ENCODE peak calls at places on chromosomes 6 and 20, in ten cellular contexts. C, A, V, K, R, B, H, O, F and E are unnamed samples.

GRCh38 chr6:168053086-168053956 is 25.7 kb downstream of the FRMD1 start:
- DNase-seq in C (no peak), A (no peak), V (no peak), K (no peak), R (no peak), B (no peak), H (no peak), O (no peak), F (no peak), E (no peak)

GRCh38 chr6:140480852-140481251 is 1106.4 kb upstream of the CITED2 start:
- DNase-seq in C (no peak), A (peak; percentile 61), V (no peak), K (no peak), R (peak; percentile 45), B (no peak), H (peak; percentile 26), O (no peak), F (peak; percentile 86), E (peak; percentile 72)

GRCh38 chr20:11047559-11047958 is 373.8 kb upstream of the JAG1 start:
- DNase-seq in C (no peak), A (peak; percentile 12), V (no peak), K (no peak), R (peak; percentile 82), B (peak; percentile 81), H (no peak), O (no peak), F (peak; percentile 6), E (no peak)

GRCh38 chr6:75204222-75204958 is 1.5 kb downstream of the COL12A1 start:
- DNase-seq in C (peak; percentile 79), A (peak; percentile 97), V (peak; percentile 65), K (no peak), R (peak; percentile 92), B (peak; percentile 83), H (peak; percentile 82), O (peak; percentile 89), F (peak; percentile 97), E (peak; percentile 97)

GRCh38 chr6:52284131-52284459 is 447 bp downstream of the MCM3 start:
- DNase-seq in C (no peak), A (no peak), V (peak; percentile 70), K (no peak), R (peak; percentile 25), B (no peak), H (peak; percentile 40), O (peak; percentile 67), F (no peak), E (peak; percentile 31)

GRCh38 chr6:126788961-126789365 is 329.5 kb upstream of the RSPO3 start:
- DNase-seq in C (no peak), A (no peak), V (no peak), K (no peak), R (no peak), B (no peak), H (no peak), O (no peak), F (peak; percentile 83), E (no peak)

GRCh38 chr20:50297498-50298348 is 107.1 kb downstream of the CEBPB start:
- DNase-seq in C (no peak), A (no peak), V (no peak), K (no peak), R (no peak), B (no peak), H (no peak), O (no peak), F (no peak), E (no peak)

GRCh38 chr6:66599541-66599940 is 892.5 kb upstream of the EYS start:
- DNase-seq in C (no peak), A (no peak), V (no peak), K (no peak), R (no peak), B (no peak), H (no peak), O (no peak), F (no peak), E (no peak)

GRCh38 chr6:131116755-131117360 is 18.4 kb upstream of the AKAP7 start:
- DNase-seq in C (peak; percentile 53), A (peak; percentile 80), V (no peak), K (no peak), R (peak; percentile 44), B (peak; percentile 37), H (no peak), O (peak; percentile 50), F (peak; percentile 79), E (peak; percentile 78)

GRCh38 chr6:170290306-170291128 is at the start of gene DLL1:
- DNase-seq in C (no peak), A (peak; percentile 37), V (peak; percentile 62), K (no peak), R (peak; percentile 37), B (peak; percentile 72), H (peak; percentile 67), O (peak; percentile 49), F (peak; percentile 28), E (peak; percentile 46)

GRCh38 chr6:132007474-132008190 is 56.5 kb upstream of the CCN2 start:
- DNase-seq in C (peak; percentile 27), A (peak; percentile 33), V (no peak), K (no peak), R (peak; percentile 46), B (peak; percentile 61), H (no peak), O (no peak), F (peak; percentile 59), E (peak; percentile 81)

DNA sequence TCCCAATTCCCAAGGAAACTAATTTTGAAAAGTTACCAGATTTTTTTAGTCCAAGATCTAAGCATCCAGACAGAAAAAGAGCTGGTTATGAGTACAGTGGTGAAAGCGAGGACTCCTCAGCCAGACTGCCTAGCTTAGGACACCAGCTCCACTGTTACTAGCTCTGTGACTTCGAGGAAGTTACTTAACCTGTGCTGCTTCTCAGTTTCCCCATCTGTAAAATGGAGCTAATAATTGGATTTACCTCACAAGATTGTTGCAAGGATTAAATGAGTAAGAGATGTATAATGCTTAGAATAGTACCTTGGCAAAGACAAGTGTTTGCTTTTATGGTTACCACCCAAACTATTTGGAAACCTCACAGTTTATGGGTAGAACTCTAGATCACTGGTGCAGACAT is 1.1 kb downstream of the NT5DC1 start:
- DNase-seq in C (no peak), A (no peak), V (no peak), K (no peak), R (no peak), B (no peak), H (no peak), O (no peak), F (no peak), E (no peak)
- H3K4me3 ChIP-seq in C (peak overlapping the region; percentile 87), A (peak overlapping the region; percentile 73), V (peak overlapping the region; percentile 84), K (peak overlapping the region; percentile 84), R (peak overlapping the region; percentile 78), B (peak overlapping the region; percentile 88), H (peak overlapping the region; percentile 90), O (peak overlapping the region; percentile 97), F (peak overlapping the region; percentile 84), E (peak overlapping the region; percentile 83)

GRCh38 chr20:61975411-61975810 is 90.3 kb downstream of the TAF4 start:
- DNase-seq in C (no peak), A (no peak), V (no peak), K (no peak), R (no peak), B (no peak), H (no peak), O (no peak), F (no peak), E (no peak)

GRCh38 chr20:61972910-61973508 is 92.7 kb downstream of the TAF4 start:
- DNase-seq in C (no peak), A (no peak), V (no peak), K (no peak), R (no peak), B (no peak), H (no peak), O (no peak), F (no peak), E (no peak)

GRCh38 chr20:61974357-61974665 is 91.4 kb downstream of the TAF4 start:
- DNase-seq in C (no peak), A (no peak), V (no peak), K (no peak), R (no peak), B (no peak), H (no peak), O (no peak), F (no peak), E (no peak)

GRCh38 chr20:61976275-61976649 is 89.4 kb downstream of the TAF4 start:
- DNase-seq in C (no peak), A (no peak), V (no peak), K (no peak), R (no peak), B (no peak), H (no peak), O (no peak), F (no peak), E (no peak)

GRCh38 chr20:61973515-61974356 is 91.9 kb downstream of the TAF4 start:
- DNase-seq in C (no peak), A (no peak), V (no peak), K (no peak), R (no peak), B (no peak), H (no peak), O (no peak), F (no peak), E (no peak)
- TF ChIP-seq CTCF in C (no peak), A (no peak), V (no peak), K (no peak), R (no peak), B (no peak), H (no peak), O (no peak), F (no peak), E (no peak)

GRCh38 chr20:36849333-36850065 is 26.4 kb upstream of the TLDC2 start:
- DNase-seq in C (no peak), A (no peak), V (no peak), K (no peak), R (no peak), B (no peak), H (no peak), O (no peak), F (no peak), E (no peak)

GRCh38 chr20:36852187-36852586 is 23.8 kb upstream of the TLDC2 start:
- DNase-seq in C (no peak), A (no peak), V (no peak), K (no peak), R (no peak), B (no peak), H (no peak), O (no peak), F (no peak), E (no peak)

GRCh38 chr20:36851490-36851889 is 24.4 kb upstream of the TLDC2 start:
- DNase-seq in C (no peak), A (no peak), V (no peak), K (no peak), R (no peak), B (no peak), H (no peak), O (no peak), F (no peak), E (no peak)

GRCh38 chr20:36848677-36849076 is 27.3 kb upstream of the TLDC2 start:
- DNase-seq in C (no peak), A (no peak), V (no peak), K (no peak), R (no peak), B (no peak), H (no peak), O (no peak), F (no peak), E (no peak)

GRCh38 chr20:36850759-36851158 is 25.2 kb upstream of the TLDC2 start:
- DNase-seq in C (no peak), A (no peak), V (no peak), K (no peak), R (no peak), B (no peak), H (no peak), O (no peak), F (no peak), E (no peak)
- H3K4me3 ChIP-seq in C (no peak overlapping the region), A (no peak overlapping the region), V (no peak overlapping the region), K (no peak overlapping the region), R (no peak overlapping the region), B (no peak overlapping the region), H (no peak overlapping the region), O (no peak overlapping the region), F (no peak overlapping the region), E (no peak overlapping the region)

GRCh38 chr6:7617954-7618764 is 28.2 kb downstream of the SNRNP48 start:
- DNase-seq in C (no peak), A (peak; percentile 97), V (peak; percentile 70), K (no peak), R (peak; percentile 66), B (peak; percentile 98), H (peak; percentile 31), O (no peak), F (peak; percentile 97), E (peak; percentile 93)
- TF ChIP-seq CTCF in C (no peak), A (peak; percentile 21), V (no peak), K (no peak), R (no peak), B (peak; percentile 55), H (no peak), O (no peak), F (no peak), E (no peak)